ENCODE peak calls at places on chromosomes 4 and X, in seven cellular contexts. J, D, A, O, Z, S and Q are unnamed samples.

GRCh38 chrX:13721819-13722527 is 12.4 kb downstream of the TRAPPC2 start:
- DNase-seq in Z (no peak), A (peak; percentile 25), O (peak; percentile 86), D (no peak), S (no peak), J (no peak), Q (no peak)

GRCh38 chrX:49812177-49812576 is 16.9 kb upstream of the PAGE4 start:
- DNase-seq in O (no peak), D (no peak), Z (no peak), S (no peak), A (no peak), J (no peak), Q (no peak)

GRCh38 chrX:149909324-149910177 is 19.8 kb upstream of the HSFX4 start:
- DNase-seq in Z (no peak), O (no peak), D (no peak), J (no peak), A (no peak), S (no peak), Q (no peak)

GRCh38 chr4:4426511-4427477 is 39.9 kb downstream of the NSG1 start:
- DNase-seq in O (no peak), S (no peak), D (no peak), J (no peak), A (no peak), Z (no peak), Q (no peak)

GRCh38 chr4:151165205-151166000 is 66.0 kb downstream of the RPS3A start:
- DNase-seq in J (no peak), Z (no peak), D (no peak), A (no peak), S (no peak), O (no peak), Q (no peak)

GRCh38 chr4:153348006-153348405 is 3.5 kb downstream of the MND1 start:
- DNase-seq in A (no peak), J (no peak), D (peak; percentile 58), O (peak; percentile 62), Z (no peak), S (no peak), Q (no peak)

GRCh38 chrX:71302461-71303213 is 1.1 kb downstream of the ITGB1BP2 start:
- DNase-seq in J (no peak), A (no peak), O (peak; percentile 24), Z (no peak), S (no peak), D (no peak), Q (no peak)

GRCh38 chr4:137530176-137530575 is 2.1 kb downstream of the PCDH18 start:
- DNase-seq in J (no peak), O (peak; percentile 79), A (peak; percentile 86), D (no peak), Z (no peak), S (no peak), Q (no peak)

GRCh38 chr4:147633113-147633512 is 15.9 kb downstream of the TMEM184C start:
- DNase-seq in D (no peak), J (no peak), A (peak; percentile 35), Z (no peak), O (no peak), S (no peak), Q (no peak)

GRCh38 chr4:131207589-131207988 is 1941.5 kb upstream of the PCDH10 start:
- DNase-seq in D (no peak), A (no peak), S (no peak), O (no peak), Z (no peak), J (no peak), Q (no peak)
- H3K4me3 ChIP-seq in D (no peak overlapping the region), A (no peak overlapping the region), S (no peak overlapping the region), O (no peak overlapping the region), Z (no peak overlapping the region), J (no peak overlapping the region), Q (no peak overlapping the region)

GRCh38 chr4:119489305-119489704 is 139.3 kb downstream of the PDE5A start:
- DNase-seq in Z (no peak), A (no peak), S (no peak), J (no peak), D (no peak), O (peak; percentile 55), Q (no peak)

GRCh38 chr4:119490335-119490734 is 138.3 kb downstream of the PDE5A start:
- DNase-seq in S (no peak), J (no peak), D (no peak), O (peak; percentile 69), A (peak; percentile 35), Z (peak; percentile 10), Q (peak; percentile 45)

GRCh38 chr4:119498520-119498919 is 130.1 kb downstream of the PDE5A start:
- DNase-seq in S (peak; percentile 16), A (peak; percentile 43), O (peak; percentile 59), Z (no peak), D (no peak), J (peak; percentile 67), Q (no peak)

GRCh38 chr4:119493419-119493818 is 135.2 kb downstream of the PDE5A start:
- DNase-seq in J (no peak), Z (no peak), D (no peak), O (no peak), A (no peak), S (no peak), Q (no peak)
- H3K36me3 ChIP-seq in J (no peaks in the 10 kb centered on the region), Z (no peaks in the 10 kb centered on the region), D (peaks cover 58% of the 10 kb centered on the region), O (peaks cover 33% of the 10 kb centered on the region), A (peaks cover 2% of the 10 kb centered on the region), S (no peaks in the 10 kb centered on the region), Q (peaks cover 36% of the 10 kb centered on the region)

DNA sequence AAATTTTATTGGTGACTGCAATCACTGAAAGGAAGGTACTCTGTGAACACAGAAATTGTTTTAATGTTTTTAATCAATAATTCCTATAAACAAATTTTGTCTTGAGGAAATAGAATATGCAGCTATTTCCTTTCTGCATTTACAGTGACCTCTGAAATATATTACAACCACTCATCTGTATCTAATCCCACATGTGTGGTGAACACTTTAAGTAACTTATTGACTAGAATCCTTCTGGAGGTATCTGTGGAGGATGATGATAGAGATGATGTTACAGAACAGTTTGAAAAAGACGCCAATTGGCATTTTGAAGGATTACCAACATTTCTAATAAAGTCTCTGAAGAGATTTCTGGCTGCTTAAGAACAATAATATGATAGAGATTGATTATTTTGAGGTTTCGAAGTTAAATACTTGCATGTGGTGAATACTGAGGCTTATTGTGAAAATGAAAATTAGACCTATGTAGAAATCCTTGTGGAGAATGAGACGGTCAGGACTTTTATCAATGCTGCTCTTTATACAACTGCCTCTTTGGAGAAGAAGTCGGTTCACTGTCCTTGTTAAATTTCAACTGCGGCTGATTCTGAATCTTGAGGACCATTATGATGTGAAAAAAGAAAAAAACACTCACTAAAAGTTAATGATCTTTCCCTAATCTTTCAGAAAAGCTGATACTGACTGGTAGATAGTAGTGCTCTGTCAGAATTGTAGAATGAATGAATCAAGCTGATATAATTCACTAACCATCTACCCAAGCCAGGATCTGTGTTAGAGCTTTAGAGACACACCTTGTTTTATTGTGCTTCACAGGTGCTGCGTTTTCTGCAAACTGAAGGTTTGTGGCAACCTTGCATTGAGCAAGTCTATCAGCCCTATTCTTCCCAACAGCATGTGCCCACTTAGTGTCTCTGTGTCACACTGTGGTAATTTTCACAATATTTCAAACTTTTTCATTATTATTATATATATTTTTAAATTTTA is 204.6 kb downstream of the SPRY1 start:
- DNase-seq in D (no peak), A (no peak), J (no peak), O (no peak), S (no peak), Z (no peak), Q (no peak)
- H3K27ac ChIP-seq in D (no peak overlapping the region), A (no peak overlapping the region), J (no peak overlapping the region), O (no peak overlapping the region), S (no peak overlapping the region), Z (peak overlapping the region; percentile 76), Q (no peak overlapping the region)

DNA sequence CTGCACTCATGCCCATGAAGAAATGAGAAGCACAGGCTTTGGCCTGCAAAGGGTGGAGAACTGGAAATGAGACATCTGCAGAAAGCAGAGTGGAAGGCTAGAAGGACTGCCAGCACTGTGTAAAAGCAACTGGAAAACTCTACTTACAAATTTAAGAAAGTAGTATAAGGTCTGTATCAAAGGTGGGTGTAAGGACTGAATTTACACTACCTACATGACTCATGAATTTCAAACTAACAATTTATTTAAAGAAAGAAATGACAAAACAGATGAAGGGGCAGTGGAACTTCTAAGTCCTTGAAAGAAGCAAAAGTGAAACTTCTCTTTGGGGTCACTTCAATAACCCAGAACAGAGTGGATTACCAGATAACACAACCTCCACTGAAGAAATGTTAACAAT is 71.2 kb downstream of the SLC10A7 start:
- DNase-seq in A (no peak), D (no peak), Z (no peak), O (peak; percentile 29), S (no peak), J (no peak), Q (no peak)
- H3K4me3 ChIP-seq in A (no peak overlapping the region), D (no peak overlapping the region), Z (no peak overlapping the region), O (no peak overlapping the region), S (no peak overlapping the region), J (no peak overlapping the region), Q (no peak overlapping the region)

DNA sequence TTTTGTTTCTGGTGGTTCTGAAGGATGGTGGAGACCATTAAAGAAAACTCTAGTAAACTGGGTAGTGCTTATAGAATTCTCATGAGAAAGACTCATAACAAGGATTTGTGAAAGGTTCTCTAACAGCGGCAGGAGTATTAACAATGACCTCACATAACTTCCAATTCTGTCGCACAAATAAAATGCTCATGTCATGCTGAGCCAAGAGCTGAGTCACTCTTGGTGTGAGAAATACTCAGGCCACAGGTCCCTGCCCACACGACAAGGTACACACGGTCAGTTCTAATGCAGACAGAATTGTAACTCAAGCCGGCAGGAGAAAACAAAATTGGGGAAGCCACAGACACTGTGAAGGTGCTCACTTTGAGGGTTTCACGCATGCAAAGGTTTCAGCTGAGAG is 34.4 kb upstream of the C4orf50 start:
- DNase-seq in A (no peak), O (no peak), S (no peak), D (peak; percentile 15), Z (no peak), J (no peak), Q (no peak)
- H3K36me3 ChIP-seq in A (no peaks in the 10 kb centered on the region), O (no peaks in the 10 kb centered on the region), S (no peaks in the 10 kb centered on the region), D (no peaks in the 10 kb centered on the region), Z (no peaks in the 10 kb centered on the region), J (no peaks in the 10 kb centered on the region), Q (peaks cover 12% of the 10 kb centered on the region)

DNA sequence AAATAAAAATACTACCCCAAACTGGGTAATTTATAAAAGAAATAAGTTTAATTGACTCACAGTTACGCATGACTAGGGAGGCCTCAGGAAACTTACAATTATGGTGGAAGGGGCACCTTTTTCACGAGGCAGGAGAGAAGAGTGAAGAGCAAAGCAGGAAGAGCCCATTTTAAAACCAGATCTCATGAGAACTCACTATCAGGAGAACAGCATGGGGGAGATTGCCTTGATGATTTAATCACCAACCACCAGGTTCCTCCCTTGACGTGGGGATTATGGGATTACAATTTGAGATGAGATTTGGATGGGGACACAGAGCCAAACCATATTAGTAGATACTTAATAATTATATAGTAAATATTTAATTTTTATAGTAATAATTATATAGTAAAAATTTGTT is 10.1 kb downstream of the CISD2 start:
- DNase-seq in S (no peak), Z (no peak), D (no peak), A (peak; percentile 31), J (no peak), O (no peak), Q (peak; percentile 16)
- H3K27ac ChIP-seq in S (no peak overlapping the region), Z (peak overlapping the region; percentile 4), D (no peak overlapping the region), A (peak overlapping the region; percentile 93), J (no peak overlapping the region), O (no peak overlapping the region), Q (no peak overlapping the region)

GRCh38 chr4:107718351-107718965 is 1.6 kb downstream of the PAPSS1 start:
- DNase-seq in S (no peak), Z (no peak), A (no peak), O (no peak), J (no peak), D (no peak), Q (no peak)
- H3K4me3 ChIP-seq in S (no peak overlapping the region), Z (no peak overlapping the region), A (peak overlapping the region; percentile 87), O (peak overlapping the region; percentile 96), J (no peak overlapping the region), D (peak overlapping the region; percentile 89), Q (peak overlapping the region; percentile 92)